ENCODE peak calls at places on chromosomes 1 and 21, in four cellular contexts. N is ovary, M is left ventricle myocardium inferior, G is mammary epithelial cell. K is an unnamed sample.

GRCh38 chr1:22753396-22754083 is 42.9 kb downstream of the EPHB2 start:
- DNase-seq in M (no peak), G (no peak), N (peak; percentile 38), K (no peak)

GRCh38 chr21:40173833-40174232 is 306.6 kb downstream of the PCP4 start:
- DNase-seq in N (no peak), M (no peak), G (no peak), K (no peak)

GRCh38 chr1:82721702-82722101 is 921.0 kb downstream of the ADGRL2 start:
- DNase-seq in N (no peak), M (no peak), G (no peak), K (no peak)

GRCh38 chr1:172821609-172822274 is 162.8 kb downstream of the FASLG start:
- DNase-seq in M (no peak), G (peak; percentile 23), N (no peak), K (peak; percentile 10)

GRCh38 chr1:117886101-117886795 is 43.2 kb downstream of the GDAP2 start:
- DNase-seq in M (no peak), N (no peak), G (peak; percentile 12), K (no peak)

GRCh38 chr1:66686406-66686805 is 65.9 kb upstream of the DYNLT5 start:
- DNase-seq in G (no peak), M (no peak), N (no peak), K (no peak)

GRCh38 chr1:172761581-172762025 is 102.7 kb downstream of the FASLG start:
- DNase-seq in G (peak; percentile 70), N (no peak), M (no peak), K (peak; percentile 36)

GRCh38 chr21:39715804-39716397 is 29.1 kb upstream of the IGSF5 start:
- DNase-seq in G (peak; percentile 16), M (peak; percentile 31), N (peak; percentile 28), K (peak; percentile 12)

GRCh38 chr1:201282931-201283829 is at the start of gene PKP1:
- DNase-seq in M (no peak), N (no peak), G (peak; percentile 89), K (peak; percentile 77)

GRCh38 chr1:158654570-158654969 is 31.9 kb downstream of the SPTA1 start:
- DNase-seq in N (no peak), G (no peak), M (no peak), K (no peak)

GRCh38 chr1:46522184-46522968 is 29.1 kb downstream of the KNCN start:
- DNase-seq in M (no peak), N (peak; percentile 52), G (peak; percentile 74), K (no peak)

GRCh38 chr1:198681831-198682756 is 43.3 kb downstream of the PTPRC start:
- DNase-seq in M (no peak), N (no peak), G (peak; percentile 94), K (peak; percentile 78)

GRCh38 chr1:205963352-205963751 is 20.1 kb upstream of the SLC26A9 start:
- DNase-seq in G (peak; percentile 97), M (no peak), N (no peak), K (no peak)

GRCh38 chr1:214378492-214378891 is 97.5 kb downstream of the SMYD2 start:
- DNase-seq in M (no peak), N (no peak), G (no peak), K (no peak)

GRCh38 chr21:44844256-44844655 is 26.4 kb upstream of the SUMO3 start:
- DNase-seq in N (no peak), G (no peak), M (no peak), K (no peak)

GRCh38 chr21:44845418-44846200 is 27.7 kb upstream of the SUMO3 start:
- DNase-seq in N (no peak), G (no peak), M (peak; percentile 80), K (peak; percentile 36)

GRCh38 chr21:44846485-44847260 is 26.8 kb downstream of the PTTG1IP start:
- DNase-seq in M (peak; percentile 45), G (no peak), N (no peak), K (peak; percentile 60)

GRCh38 chr21:44847261-44848056 is 26.0 kb downstream of the PTTG1IP start:
- DNase-seq in G (no peak), N (no peak), M (no peak), K (no peak)

DNA sequence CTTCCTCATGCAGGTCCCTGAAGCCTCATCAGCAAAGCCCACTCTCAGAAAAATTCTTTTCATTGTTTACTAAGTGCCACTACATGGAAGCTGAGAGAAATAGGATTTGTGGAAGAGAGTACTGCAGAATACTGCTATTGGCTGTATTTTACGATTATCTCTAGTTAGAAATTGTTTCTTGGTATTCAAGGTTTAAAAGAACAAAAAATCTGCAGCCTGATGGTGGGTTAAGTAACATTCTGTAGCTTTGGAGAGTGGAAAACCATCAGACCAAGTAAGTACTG is 27.3 kb downstream of the PTTG1IP start:
- DNase-seq in G (no peak), M (no peak), N (no peak), K (no peak)
- TF ChIP-seq CTCF in G (no peak), M (no peak), N (no peak), K (no peak)

GRCh38 chr1:54703471-54703870 is 12.2 kb upstream of the TTC4 start:
- DNase-seq in N (no peak), M (no peak), G (no peak), K (no peak)
- H3K27ac ChIP-seq in N (no peak overlapping the region), M (no peak overlapping the region), G (no peak overlapping the region), K (no peak overlapping the region)

DNA sequence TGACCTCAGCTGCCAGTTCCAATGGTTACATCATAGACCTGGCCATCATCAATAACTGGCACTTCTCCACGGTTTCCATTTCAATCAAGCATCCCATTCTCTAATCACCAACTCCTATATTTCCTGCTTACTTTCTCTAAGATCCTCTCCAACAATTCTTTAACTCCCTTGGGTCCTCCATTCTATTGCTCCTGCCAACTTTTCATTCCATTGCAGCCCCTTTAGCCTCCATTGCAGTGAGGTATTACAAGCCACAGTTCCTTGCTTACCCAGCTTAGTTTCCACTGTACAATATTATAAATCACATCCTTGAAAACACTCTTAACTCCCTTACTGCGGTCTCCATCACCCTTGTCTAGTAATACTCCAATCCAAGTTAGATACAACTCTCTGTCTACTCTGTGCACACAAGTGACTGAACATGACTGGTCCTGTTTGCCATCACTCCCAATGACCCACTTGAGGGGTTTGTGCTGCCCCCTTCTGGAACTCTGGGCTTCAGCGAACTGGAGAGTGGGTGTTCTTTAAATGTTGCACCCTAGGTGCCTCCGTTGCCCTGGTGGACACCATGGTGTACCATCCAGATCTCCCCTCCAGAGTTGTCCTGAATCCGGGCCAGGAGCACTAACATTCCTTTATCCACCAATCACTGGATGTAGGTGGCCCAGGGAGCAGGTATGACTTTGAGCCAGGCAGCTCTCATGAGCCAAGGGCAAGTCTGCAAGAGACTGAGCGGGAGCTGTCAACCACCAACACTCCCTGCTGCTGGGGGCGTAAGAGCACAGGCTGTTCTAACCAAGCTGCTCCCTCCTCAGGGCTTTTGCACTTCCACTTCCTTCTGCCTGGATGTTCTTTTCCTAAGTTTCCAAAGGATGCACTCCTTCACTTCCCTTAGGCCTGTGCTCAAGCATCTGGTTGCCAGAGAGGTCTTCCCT is 3.7 kb upstream of the FNDC7 start:
- DNase-seq in G (peak; percentile 11), M (no peak), N (no peak), K (no peak)
- TF ChIP-seq CTCF in G (peak; percentile 18), M (no peak), N (no peak), K (peak; percentile 46)

GRCh38 chr21:29649370-29649963 is 290.3 kb downstream of the GRIK1 start:
- DNase-seq in N (no peak), G (no peak), M (no peak), K (no peak)
- H3K27ac ChIP-seq in N (no peak overlapping the region), G (no peak overlapping the region), M (no peak overlapping the region), K (no peak overlapping the region)

DNA sequence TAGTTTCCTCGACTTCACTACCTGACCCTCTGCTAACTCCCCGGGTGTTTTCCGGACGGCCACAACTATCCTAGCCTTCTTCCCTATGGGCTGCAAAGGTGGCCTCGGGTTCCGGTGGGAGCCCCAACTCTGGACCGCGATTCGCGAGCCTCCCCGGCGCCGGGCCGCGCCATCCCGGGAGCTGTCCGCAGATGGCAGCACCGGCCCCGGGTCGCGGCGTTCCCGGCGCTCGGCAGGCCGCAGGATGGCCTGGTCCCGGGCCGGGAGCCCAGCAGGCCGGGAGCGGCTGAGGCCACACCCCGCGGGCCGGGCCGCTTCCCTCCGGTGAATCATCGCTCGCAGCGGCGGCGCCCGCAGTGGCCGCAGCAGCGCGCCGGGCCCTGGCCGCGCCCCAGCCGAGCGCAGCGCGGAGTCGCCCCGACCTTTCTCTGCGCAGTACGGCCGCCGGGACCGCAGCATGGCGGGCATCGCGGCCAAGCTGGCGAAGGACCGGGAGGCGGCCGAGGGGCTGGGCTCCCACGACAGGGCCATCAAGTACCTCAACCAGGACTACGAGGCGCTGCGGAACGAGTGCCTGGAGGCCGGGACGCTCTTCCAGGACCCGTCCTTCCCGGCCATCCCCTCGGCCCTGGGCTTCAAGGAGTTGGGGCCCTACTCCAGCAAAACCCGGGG is at the start of gene CAPN2:
- DNase-seq in M (peak; percentile 85), G (peak; percentile 88), N (peak; percentile 85), K (no peak)
- TF ChIP-seq CTCF in M (peak; percentile 87), G (peak; percentile 67), N (peak; percentile 93), K (peak; percentile 86)

GRCh38 chr21:42495765-42496119 is 282 bp downstream of the RSPH1 start:
- DNase-seq in G (no peak), M (no peak), N (no peak), K (no peak)
- H3K27ac ChIP-seq in G (peak overlapping the region; percentile 76), M (no peak overlapping the region), N (no peak overlapping the region), K (no peak overlapping the region)

GRCh38 chr1:160365325-160365724 is 1.5 kb upstream of the NHLH1 start:
- DNase-seq in N (no peak), M (no peak), G (no peak), K (no peak)

GRCh38 chr1:160369087-160369486 is 2.2 kb downstream of the NHLH1 start:
- DNase-seq in N (no peak), G (no peak), M (no peak), K (no peak)

GRCh38 chr1:160366731-160367515 is at the start of gene NHLH1:
- DNase-seq in N (no peak), G (no peak), M (no peak), K (no peak)

GRCh38 chr1:160367934-160368923 is 1.4 kb downstream of the NHLH1 start:
- DNase-seq in N (no peak), G (no peak), M (no peak), K (no peak)

GRCh38 chr1:160367516-160367900 is 637 bp downstream of the NHLH1 start:
- DNase-seq in M (no peak), G (no peak), N (no peak), K (no peak)
- TF ChIP-seq CTCF in M (no peak), G (no peak), N (no peak), K (no peak)